ENCODE peak calls at places on chromosomes 4 and X, in ten cellular contexts. One of them, this sample, is unnamed.

GRCh38 chr4:139083533-139084424 is 68.2 kb downstream of the NOCT start:
- DNase-seq in H9: peak
- DNase-seq in activated T-helper 1 cell treated with anti-CD3 and anti-CD28 coated beads, Interleukin-12 subunit alpha, Interleukin-12 subunit beta, Interleukin-2, Interleukin-4 antibody, amounts not matched to agents 30 ng/mL and 10 ng/mL and 1 ng/mL, durations not matched to agents 14 hours and 24 hours and 36 hours: peak
- DNase-seq in body of pancreas: peak
- DNase-seq in NCI-H774: peak
- DNase-seq in NCI-H2081: peak
- DNase-seq in colonic mucosa: peak
- DNase-seq in SK-N-SH: peak
- DNase-seq in cardiac muscle cell: peak
- DNase-seq in stimulated activated naive CD4-positive, alpha-beta T cell treated with Interleukin-2 at 50 U/mL for 16 hours: peak
- DNase-seq in this sample: peak

GRCh38 chrX:133580630-133581029 is 165.3 kb upstream of the GPC4 start:
- DNase-seq in cardiac muscle cell: no peak
- DNase-seq in SK-N-SH: no peak
- DNase-seq in NCI-H774: no peak
- DNase-seq in colonic mucosa: no peak
- DNase-seq in stimulated activated naive CD4-positive, alpha-beta T cell treated with Interleukin-2 at 50 U/mL for 16 hours: no peak
- DNase-seq in body of pancreas: no peak
- DNase-seq in H9: no peak
- DNase-seq in activated T-helper 1 cell treated with anti-CD3 and anti-CD28 coated beads, Interleukin-12 subunit alpha, Interleukin-12 subunit beta, Interleukin-2, Interleukin-4 antibody, amounts not matched to agents 30 ng/mL and 10 ng/mL and 1 ng/mL, durations not matched to agents 14 hours and 24 hours and 36 hours: no peak
- DNase-seq in NCI-H2081: no peak
- DNase-seq in this sample: no peak

GRCh38 chr4:69167300-69167699 is 47.2 kb downstream of the UGT2B11 start:
- DNase-seq in NCI-H774: no peak
- DNase-seq in activated T-helper 1 cell treated with anti-CD3 and anti-CD28 coated beads, Interleukin-12 subunit alpha, Interleukin-12 subunit beta, Interleukin-2, Interleukin-4 antibody, amounts not matched to agents 30 ng/mL and 10 ng/mL and 1 ng/mL, durations not matched to agents 14 hours and 24 hours and 36 hours: no peak
- DNase-seq in SK-N-SH: no peak
- DNase-seq in stimulated activated naive CD4-positive, alpha-beta T cell treated with Interleukin-2 at 50 U/mL for 16 hours: no peak
- DNase-seq in H9: no peak
- DNase-seq in NCI-H2081: no peak
- DNase-seq in body of pancreas: no peak
- DNase-seq in colonic mucosa: no peak
- DNase-seq in cardiac muscle cell: no peak
- DNase-seq in this sample: no peak

GRCh38 chrX:44947995-44948394 is 75.0 kb downstream of the KDM6A start:
- DNase-seq in stimulated activated naive CD4-positive, alpha-beta T cell treated with Interleukin-2 at 50 U/mL for 16 hours: no peak
- DNase-seq in colonic mucosa: no peak
- DNase-seq in SK-N-SH: no peak
- DNase-seq in cardiac muscle cell: no peak
- DNase-seq in body of pancreas: no peak
- DNase-seq in NCI-H2081: no peak
- DNase-seq in NCI-H774: no peak
- DNase-seq in activated T-helper 1 cell treated with anti-CD3 and anti-CD28 coated beads, Interleukin-12 subunit alpha, Interleukin-12 subunit beta, Interleukin-2, Interleukin-4 antibody, amounts not matched to agents 30 ng/mL and 10 ng/mL and 1 ng/mL, durations not matched to agents 14 hours and 24 hours and 36 hours: no peak
- DNase-seq in H9: no peak
- DNase-seq in this sample: no peak

GRCh38 chrX:53714580-53715335 is 28.2 kb upstream of the HUWE1 start:
- DNase-seq in body of pancreas: peak
- DNase-seq in H9: no peak
- DNase-seq in stimulated activated naive CD4-positive, alpha-beta T cell treated with Interleukin-2 at 50 U/mL for 16 hours: peak
- DNase-seq in NCI-H774: no peak
- DNase-seq in NCI-H2081: no peak
- DNase-seq in cardiac muscle cell: no peak
- DNase-seq in colonic mucosa: no peak
- DNase-seq in SK-N-SH: no peak
- DNase-seq in activated T-helper 1 cell treated with anti-CD3 and anti-CD28 coated beads, Interleukin-12 subunit alpha, Interleukin-12 subunit beta, Interleukin-2, Interleukin-4 antibody, amounts not matched to agents 30 ng/mL and 10 ng/mL and 1 ng/mL, durations not matched to agents 14 hours and 24 hours and 36 hours: peak
- DNase-seq in this sample: no peak

GRCh38 chrX:103630171-103630511 is 1.4 kb downstream of the TCEAL1 start:
- DNase-seq in SK-N-SH: no peak
- DNase-seq in stimulated activated naive CD4-positive, alpha-beta T cell treated with Interleukin-2 at 50 U/mL for 16 hours: no peak
- DNase-seq in cardiac muscle cell: no peak
- DNase-seq in NCI-H2081: no peak
- DNase-seq in activated T-helper 1 cell treated with anti-CD3 and anti-CD28 coated beads, Interleukin-12 subunit alpha, Interleukin-12 subunit beta, Interleukin-2, Interleukin-4 antibody, amounts not matched to agents 30 ng/mL and 10 ng/mL and 1 ng/mL, durations not matched to agents 14 hours and 24 hours and 36 hours: no peak
- DNase-seq in NCI-H774: no peak
- DNase-seq in H9: no peak
- DNase-seq in body of pancreas: no peak
- DNase-seq in colonic mucosa: no peak
- DNase-seq in this sample: no peak

GRCh38 chrX:102746134-102746584 is 25.6 kb downstream of the GPRASP3 start:
- DNase-seq in H9: peak
- DNase-seq in SK-N-SH: peak
- DNase-seq in body of pancreas: peak
- DNase-seq in cardiac muscle cell: peak
- DNase-seq in stimulated activated naive CD4-positive, alpha-beta T cell treated with Interleukin-2 at 50 U/mL for 16 hours: no peak
- DNase-seq in NCI-H774: no peak
- DNase-seq in NCI-H2081: no peak
- DNase-seq in colonic mucosa: peak
- DNase-seq in activated T-helper 1 cell treated with anti-CD3 and anti-CD28 coated beads, Interleukin-12 subunit alpha, Interleukin-12 subunit beta, Interleukin-2, Interleukin-4 antibody, amounts not matched to agents 30 ng/mL and 10 ng/mL and 1 ng/mL, durations not matched to agents 14 hours and 24 hours and 36 hours: no peak
- DNase-seq in this sample: peak

GRCh38 chr4:127843704-127844604 is 36.7 kb upstream of the PLK4 start:
- DNase-seq in body of pancreas: no peak
- DNase-seq in SK-N-SH: no peak
- DNase-seq in activated T-helper 1 cell treated with anti-CD3 and anti-CD28 coated beads, Interleukin-12 subunit alpha, Interleukin-12 subunit beta, Interleukin-2, Interleukin-4 antibody, amounts not matched to agents 30 ng/mL and 10 ng/mL and 1 ng/mL, durations not matched to agents 14 hours and 24 hours and 36 hours: no peak
- DNase-seq in H9: peak
- DNase-seq in stimulated activated naive CD4-positive, alpha-beta T cell treated with Interleukin-2 at 50 U/mL for 16 hours: no peak
- DNase-seq in cardiac muscle cell: no peak
- DNase-seq in NCI-H2081: no peak
- DNase-seq in colonic mucosa: no peak
- DNase-seq in NCI-H774: no peak
- DNase-seq in this sample: no peak

GRCh38 chr4:173468314-173468713 is 61.7 kb downstream of the HAND2 start:
- DNase-seq in colonic mucosa: no peak
- DNase-seq in stimulated activated naive CD4-positive, alpha-beta T cell treated with Interleukin-2 at 50 U/mL for 16 hours: no peak
- DNase-seq in cardiac muscle cell: no peak
- DNase-seq in activated T-helper 1 cell treated with anti-CD3 and anti-CD28 coated beads, Interleukin-12 subunit alpha, Interleukin-12 subunit beta, Interleukin-2, Interleukin-4 antibody, amounts not matched to agents 30 ng/mL and 10 ng/mL and 1 ng/mL, durations not matched to agents 14 hours and 24 hours and 36 hours: no peak
- DNase-seq in NCI-H2081: no peak
- DNase-seq in body of pancreas: no peak
- DNase-seq in SK-N-SH: no peak
- DNase-seq in H9: no peak
- DNase-seq in NCI-H774: no peak
- DNase-seq in this sample: no peak

GRCh38 chr4:166460769-166461550 is 587.9 kb downstream of the TLL1 start:
- DNase-seq in body of pancreas: no peak
- DNase-seq in SK-N-SH: no peak
- DNase-seq in NCI-H774: no peak
- DNase-seq in cardiac muscle cell: no peak
- DNase-seq in activated T-helper 1 cell treated with anti-CD3 and anti-CD28 coated beads, Interleukin-12 subunit alpha, Interleukin-12 subunit beta, Interleukin-2, Interleukin-4 antibody, amounts not matched to agents 30 ng/mL and 10 ng/mL and 1 ng/mL, durations not matched to agents 14 hours and 24 hours and 36 hours: no peak
- DNase-seq in H9: no peak
- DNase-seq in NCI-H2081: no peak
- DNase-seq in colonic mucosa: no peak
- DNase-seq in stimulated activated naive CD4-positive, alpha-beta T cell treated with Interleukin-2 at 50 U/mL for 16 hours: no peak
- DNase-seq in this sample: no peak

GRCh38 chr4:1045595-1046201 is 34.3 kb downstream of the FGFRL1 start:
- DNase-seq in H9: no peak
- DNase-seq in NCI-H774: no peak
- DNase-seq in NCI-H2081: no peak
- DNase-seq in stimulated activated naive CD4-positive, alpha-beta T cell treated with Interleukin-2 at 50 U/mL for 16 hours: no peak
- DNase-seq in body of pancreas: no peak
- DNase-seq in cardiac muscle cell: no peak
- DNase-seq in activated T-helper 1 cell treated with anti-CD3 and anti-CD28 coated beads, Interleukin-12 subunit alpha, Interleukin-12 subunit beta, Interleukin-2, Interleukin-4 antibody, amounts not matched to agents 30 ng/mL and 10 ng/mL and 1 ng/mL, durations not matched to agents 14 hours and 24 hours and 36 hours: no peak
- DNase-seq in colonic mucosa: no peak
- DNase-seq in SK-N-SH: no peak
- DNase-seq in this sample: no peak

GRCh38 chr4:84324850-84325249 is 174.2 kb downstream of the NKX6-1 start:
- DNase-seq in stimulated activated naive CD4-positive, alpha-beta T cell treated with Interleukin-2 at 50 U/mL for 16 hours: no peak
- DNase-seq in cardiac muscle cell: peak
- DNase-seq in NCI-H774: peak
- DNase-seq in SK-N-SH: peak
- DNase-seq in colonic mucosa: no peak
- DNase-seq in body of pancreas: no peak
- DNase-seq in activated T-helper 1 cell treated with anti-CD3 and anti-CD28 coated beads, Interleukin-12 subunit alpha, Interleukin-12 subunit beta, Interleukin-2, Interleukin-4 antibody, amounts not matched to agents 30 ng/mL and 10 ng/mL and 1 ng/mL, durations not matched to agents 14 hours and 24 hours and 36 hours: no peak
- DNase-seq in NCI-H2081: no peak
- DNase-seq in H9: no peak
- DNase-seq in this sample: no peak

GRCh38 chr4:76781698-76782595 is 116.0 kb downstream of the SOWAHB start:
- DNase-seq in colonic mucosa: no peak
- DNase-seq in cardiac muscle cell: no peak
- DNase-seq in SK-N-SH: no peak
- DNase-seq in body of pancreas: no peak
- DNase-seq in H9: peak
- DNase-seq in NCI-H2081: no peak
- DNase-seq in NCI-H774: no peak
- DNase-seq in activated T-helper 1 cell treated with anti-CD3 and anti-CD28 coated beads, Interleukin-12 subunit alpha, Interleukin-12 subunit beta, Interleukin-2, Interleukin-4 antibody, amounts not matched to agents 30 ng/mL and 10 ng/mL and 1 ng/mL, durations not matched to agents 14 hours and 24 hours and 36 hours: no peak
- DNase-seq in stimulated activated naive CD4-positive, alpha-beta T cell treated with Interleukin-2 at 50 U/mL for 16 hours: no peak
- DNase-seq in this sample: no peak

GRCh38 chr4:151801547-151802516 is 41.0 kb upstream of the GATB start:
- DNase-seq in NCI-H774: no peak
- DNase-seq in colonic mucosa: peak
- DNase-seq in stimulated activated naive CD4-positive, alpha-beta T cell treated with Interleukin-2 at 50 U/mL for 16 hours: peak
- DNase-seq in NCI-H2081: no peak
- DNase-seq in SK-N-SH: peak
- DNase-seq in cardiac muscle cell: no peak
- DNase-seq in activated T-helper 1 cell treated with anti-CD3 and anti-CD28 coated beads, Interleukin-12 subunit alpha, Interleukin-12 subunit beta, Interleukin-2, Interleukin-4 antibody, amounts not matched to agents 30 ng/mL and 10 ng/mL and 1 ng/mL, durations not matched to agents 14 hours and 24 hours and 36 hours: peak
- DNase-seq in H9: peak
- DNase-seq in body of pancreas: peak
- DNase-seq in this sample: no peak

GRCh38 chrX:116281106-116281505 is 110.6 kb downstream of the AGTR2 start:
- DNase-seq in NCI-H2081: no peak
- DNase-seq in SK-N-SH: no peak
- DNase-seq in activated T-helper 1 cell treated with anti-CD3 and anti-CD28 coated beads, Interleukin-12 subunit alpha, Interleukin-12 subunit beta, Interleukin-2, Interleukin-4 antibody, amounts not matched to agents 30 ng/mL and 10 ng/mL and 1 ng/mL, durations not matched to agents 14 hours and 24 hours and 36 hours: no peak
- DNase-seq in H9: no peak
- DNase-seq in body of pancreas: no peak
- DNase-seq in colonic mucosa: peak
- DNase-seq in cardiac muscle cell: no peak
- DNase-seq in NCI-H774: no peak
- DNase-seq in stimulated activated naive CD4-positive, alpha-beta T cell treated with Interleukin-2 at 50 U/mL for 16 hours: no peak
- DNase-seq in this sample: no peak

GRCh38 chr4:26871611-26872010 is 11.0 kb downstream of the STIM2 start:
- DNase-seq in NCI-H774: no peak
- DNase-seq in H9: no peak
- DNase-seq in activated T-helper 1 cell treated with anti-CD3 and anti-CD28 coated beads, Interleukin-12 subunit alpha, Interleukin-12 subunit beta, Interleukin-2, Interleukin-4 antibody, amounts not matched to agents 30 ng/mL and 10 ng/mL and 1 ng/mL, durations not matched to agents 14 hours and 24 hours and 36 hours: no peak
- DNase-seq in cardiac muscle cell: peak
- DNase-seq in colonic mucosa: no peak
- DNase-seq in SK-N-SH: peak
- DNase-seq in NCI-H2081: no peak
- DNase-seq in stimulated activated naive CD4-positive, alpha-beta T cell treated with Interleukin-2 at 50 U/mL for 16 hours: no peak
- DNase-seq in body of pancreas: no peak
- DNase-seq in this sample: no peak

GRCh38 chr4:1080961-1081688 is 32.2 kb downstream of the RNF212 start:
- DNase-seq in stimulated activated naive CD4-positive, alpha-beta T cell treated with Interleukin-2 at 50 U/mL for 16 hours: peak
- DNase-seq in activated T-helper 1 cell treated with anti-CD3 and anti-CD28 coated beads, Interleukin-12 subunit alpha, Interleukin-12 subunit beta, Interleukin-2, Interleukin-4 antibody, amounts not matched to agents 30 ng/mL and 10 ng/mL and 1 ng/mL, durations not matched to agents 14 hours and 24 hours and 36 hours: no peak
- DNase-seq in H9: peak
- DNase-seq in NCI-H774: no peak
- DNase-seq in body of pancreas: no peak
- DNase-seq in SK-N-SH: no peak
- DNase-seq in colonic mucosa: no peak
- DNase-seq in NCI-H2081: no peak
- DNase-seq in cardiac muscle cell: no peak
- DNase-seq in this sample: no peak

GRCh38 chr4:152983221-152983620 is 47.1 kb downstream of the FHDC1 start:
- DNase-seq in activated T-helper 1 cell treated with anti-CD3 and anti-CD28 coated beads, Interleukin-12 subunit alpha, Interleukin-12 subunit beta, Interleukin-2, Interleukin-4 antibody, amounts not matched to agents 30 ng/mL and 10 ng/mL and 1 ng/mL, durations not matched to agents 14 hours and 24 hours and 36 hours: no peak
- DNase-seq in SK-N-SH: no peak
- DNase-seq in H9: peak
- DNase-seq in stimulated activated naive CD4-positive, alpha-beta T cell treated with Interleukin-2 at 50 U/mL for 16 hours: no peak
- DNase-seq in cardiac muscle cell: peak
- DNase-seq in body of pancreas: no peak
- DNase-seq in colonic mucosa: no peak
- DNase-seq in NCI-H774: no peak
- DNase-seq in NCI-H2081: no peak
- DNase-seq in this sample: no peak

GRCh38 chr4:2069161-2069971 is 10.2 kb downstream of the NAT8L start:
- DNase-seq in body of pancreas: no peak
- DNase-seq in SK-N-SH: peak
- DNase-seq in stimulated activated naive CD4-positive, alpha-beta T cell treated with Interleukin-2 at 50 U/mL for 16 hours: no peak
- DNase-seq in NCI-H774: no peak
- DNase-seq in NCI-H2081: no peak
- DNase-seq in activated T-helper 1 cell treated with anti-CD3 and anti-CD28 coated beads, Interleukin-12 subunit alpha, Interleukin-12 subunit beta, Interleukin-2, Interleukin-4 antibody, amounts not matched to agents 30 ng/mL and 10 ng/mL and 1 ng/mL, durations not matched to agents 14 hours and 24 hours and 36 hours: no peak
- DNase-seq in colonic mucosa: no peak
- DNase-seq in H9: no peak
- DNase-seq in cardiac muscle cell: no peak
- DNase-seq in this sample: no peak

GRCh38 chr4:89586864-89587263 is 250.1 kb downstream of the SNCA start:
- DNase-seq in H9: no peak
- DNase-seq in colonic mucosa: no peak
- DNase-seq in NCI-H2081: peak
- DNase-seq in stimulated activated naive CD4-positive, alpha-beta T cell treated with Interleukin-2 at 50 U/mL for 16 hours: no peak
- DNase-seq in body of pancreas: no peak
- DNase-seq in activated T-helper 1 cell treated with anti-CD3 and anti-CD28 coated beads, Interleukin-12 subunit alpha, Interleukin-12 subunit beta, Interleukin-2, Interleukin-4 antibody, amounts not matched to agents 30 ng/mL and 10 ng/mL and 1 ng/mL, durations not matched to agents 14 hours and 24 hours and 36 hours: no peak
- DNase-seq in cardiac muscle cell: no peak
- DNase-seq in NCI-H774: no peak
- DNase-seq in SK-N-SH: no peak
- DNase-seq in this sample: no peak

GRCh38 chrX:134537179-134537945 is 77.4 kb downstream of the HPRT1 start:
- DNase-seq in SK-N-SH: no peak
- DNase-seq in NCI-H774: no peak
- DNase-seq in stimulated activated naive CD4-positive, alpha-beta T cell treated with Interleukin-2 at 50 U/mL for 16 hours: no peak
- DNase-seq in NCI-H2081: no peak
- DNase-seq in body of pancreas: no peak
- DNase-seq in activated T-helper 1 cell treated with anti-CD3 and anti-CD28 coated beads, Interleukin-12 subunit alpha, Interleukin-12 subunit beta, Interleukin-2, Interleukin-4 antibody, amounts not matched to agents 30 ng/mL and 10 ng/mL and 1 ng/mL, durations not matched to agents 14 hours and 24 hours and 36 hours: no peak
- DNase-seq in colonic mucosa: peak
- DNase-seq in cardiac muscle cell: no peak
- DNase-seq in H9: no peak
- DNase-seq in this sample: no peak

GRCh38 chrX:40278340-40279090 is 180.8 kb upstream of the BCOR start:
- DNase-seq in activated T-helper 1 cell treated with anti-CD3 and anti-CD28 coated beads, Interleukin-12 subunit alpha, Interleukin-12 subunit beta, Interleukin-2, Interleukin-4 antibody, amounts not matched to agents 30 ng/mL and 10 ng/mL and 1 ng/mL, durations not matched to agents 14 hours and 24 hours and 36 hours: peak
- DNase-seq in NCI-H2081: no peak
- DNase-seq in stimulated activated naive CD4-positive, alpha-beta T cell treated with Interleukin-2 at 50 U/mL for 16 hours: peak
- DNase-seq in SK-N-SH: no peak
- DNase-seq in NCI-H774: no peak
- DNase-seq in cardiac muscle cell: no peak
- DNase-seq in colonic mucosa: no peak
- DNase-seq in H9: no peak
- DNase-seq in body of pancreas: no peak
- DNase-seq in this sample: no peak

GRCh38 chr4:88204882-88205281 is 46.4 kb upstream of the ABCG2 start:
- DNase-seq in NCI-H774: no peak
- DNase-seq in activated T-helper 1 cell treated with anti-CD3 and anti-CD28 coated beads, Interleukin-12 subunit alpha, Interleukin-12 subunit beta, Interleukin-2, Interleukin-4 antibody, amounts not matched to agents 30 ng/mL and 10 ng/mL and 1 ng/mL, durations not matched to agents 14 hours and 24 hours and 36 hours: no peak
- DNase-seq in stimulated activated naive CD4-positive, alpha-beta T cell treated with Interleukin-2 at 50 U/mL for 16 hours: no peak
- DNase-seq in H9: no peak
- DNase-seq in SK-N-SH: no peak
- DNase-seq in NCI-H2081: no peak
- DNase-seq in cardiac muscle cell: no peak
- DNase-seq in body of pancreas: no peak
- DNase-seq in colonic mucosa: no peak
- DNase-seq in this sample: no peak

GRCh38 chr4:21819086-21819485 is 129.5 kb downstream of the KCNIP4 start:
- DNase-seq in SK-N-SH: no peak
- DNase-seq in body of pancreas: no peak
- DNase-seq in cardiac muscle cell: peak
- DNase-seq in colonic mucosa: no peak
- DNase-seq in activated T-helper 1 cell treated with anti-CD3 and anti-CD28 coated beads, Interleukin-12 subunit alpha, Interleukin-12 subunit beta, Interleukin-2, Interleukin-4 antibody, amounts not matched to agents 30 ng/mL and 10 ng/mL and 1 ng/mL, durations not matched to agents 14 hours and 24 hours and 36 hours: no peak
- DNase-seq in NCI-H774: no peak
- DNase-seq in stimulated activated naive CD4-positive, alpha-beta T cell treated with Interleukin-2 at 50 U/mL for 16 hours: no peak
- DNase-seq in H9: no peak
- DNase-seq in NCI-H2081: no peak
- DNase-seq in this sample: no peak

GRCh38 chrX:12679522-12679921 is 111.7 kb upstream of the PRPS2 start:
- DNase-seq in colonic mucosa: no peak
- DNase-seq in stimulated activated naive CD4-positive, alpha-beta T cell treated with Interleukin-2 at 50 U/mL for 16 hours: no peak
- DNase-seq in NCI-H774: no peak
- DNase-seq in cardiac muscle cell: no peak
- DNase-seq in H9: no peak
- DNase-seq in NCI-H2081: no peak
- DNase-seq in activated T-helper 1 cell treated with anti-CD3 and anti-CD28 coated beads, Interleukin-12 subunit alpha, Interleukin-12 subunit beta, Interleukin-2, Interleukin-4 antibody, amounts not matched to agents 30 ng/mL and 10 ng/mL and 1 ng/mL, durations not matched to agents 14 hours and 24 hours and 36 hours: no peak
- DNase-seq in SK-N-SH: no peak
- DNase-seq in body of pancreas: no peak
- DNase-seq in this sample: no peak

GRCh38 chr4:825969-826330 is at the start of gene CPLX1:
- DNase-seq in SK-N-SH: peak
- DNase-seq in cardiac muscle cell: peak
- DNase-seq in body of pancreas: peak
- DNase-seq in NCI-H774: peak
- DNase-seq in activated T-helper 1 cell treated with anti-CD3 and anti-CD28 coated beads, Interleukin-12 subunit alpha, Interleukin-12 subunit beta, Interleukin-2, Interleukin-4 antibody, amounts not matched to agents 30 ng/mL and 10 ng/mL and 1 ng/mL, durations not matched to agents 14 hours and 24 hours and 36 hours: no peak
- DNase-seq in H9: no peak
- DNase-seq in colonic mucosa: no peak
- DNase-seq in NCI-H2081: peak
- DNase-seq in stimulated activated naive CD4-positive, alpha-beta T cell treated with Interleukin-2 at 50 U/mL for 16 hours: peak
- DNase-seq in this sample: no peak

GRCh38 chr4:101020956-101021355 is 326.4 kb downstream of the PPP3CA start:
- DNase-seq in activated T-helper 1 cell treated with anti-CD3 and anti-CD28 coated beads, Interleukin-12 subunit alpha, Interleukin-12 subunit beta, Interleukin-2, Interleukin-4 antibody, amounts not matched to agents 30 ng/mL and 10 ng/mL and 1 ng/mL, durations not matched to agents 14 hours and 24 hours and 36 hours: peak
- DNase-seq in NCI-H2081: no peak
- DNase-seq in SK-N-SH: no peak
- DNase-seq in body of pancreas: no peak
- DNase-seq in cardiac muscle cell: no peak
- DNase-seq in colonic mucosa: no peak
- DNase-seq in NCI-H774: no peak
- DNase-seq in H9: no peak
- DNase-seq in stimulated activated naive CD4-positive, alpha-beta T cell treated with Interleukin-2 at 50 U/mL for 16 hours: no peak
- DNase-seq in this sample: no peak

GRCh38 chr4:120683902-120684540 is 238.5 kb downstream of the PRDM5 start:
- DNase-seq in cardiac muscle cell: no peak
- DNase-seq in NCI-H2081: no peak
- DNase-seq in SK-N-SH: no peak
- DNase-seq in NCI-H774: no peak
- DNase-seq in colonic mucosa: no peak
- DNase-seq in H9: no peak
- DNase-seq in stimulated activated naive CD4-positive, alpha-beta T cell treated with Interleukin-2 at 50 U/mL for 16 hours: no peak
- DNase-seq in body of pancreas: no peak
- DNase-seq in activated T-helper 1 cell treated with anti-CD3 and anti-CD28 coated beads, Interleukin-12 subunit alpha, Interleukin-12 subunit beta, Interleukin-2, Interleukin-4 antibody, amounts not matched to agents 30 ng/mL and 10 ng/mL and 1 ng/mL, durations not matched to agents 14 hours and 24 hours and 36 hours: no peak
- DNase-seq in this sample: no peak

This sample was measured in amygdala.